ENCODE peak calls at places on chromosomes 16 and 17, in five cellular contexts. B, W, E, Z and R are unnamed samples.

GRCh38 chr16:87065781-87066694 is 251.2 kb downstream of the C16orf95 start:
- DNase-seq in W (no peak), B (no peak), Z (no peak), E (no peak), R (no peak)

GRCh38 chr16:24729967-24730815 is 740 bp downstream of the TNRC6A start:
- DNase-seq in W (no peak), Z (no peak), E (peak; percentile 76), B (peak; percentile 51), R (no peak)

GRCh38 chr17:62791235-62792121 is 16.6 kb downstream of the MARCHF10 start:
- DNase-seq in W (no peak), B (no peak), E (no peak), Z (no peak), R (no peak)

GRCh38 chr17:17580662-17581470 is 10.6 kb downstream of the PEMT start:
- DNase-seq in W (peak; percentile 77), Z (no peak), B (no peak), E (no peak), R (no peak)

GRCh38 chr17:81523139-81524062 is 4.8 kb upstream of the FSCN2 start:
- DNase-seq in W (peak; percentile 77), E (peak; percentile 69), B (peak; percentile 92), Z (no peak), R (peak; percentile 74)

GRCh38 chr17:83200231-83200699 is 120.9 kb downstream of the METRNL start:
- DNase-seq in B (no peak), W (no peak), Z (no peak), E (no peak), R (no peak)

GRCh38 chr16:4157376-4157825 is 41.2 kb upstream of the ADCY9 start:
- DNase-seq in Z (no peak), B (no peak), W (peak; percentile 82), E (no peak), R (no peak)

GRCh38 chr17:65292430-65292829 is 155.3 kb downstream of the RGS9 start:
- DNase-seq in W (no peak), B (no peak), Z (no peak), E (no peak), R (no peak)

GRCh38 chr17:71171270-71171669 is 949.5 kb upstream of the SOX9 start:
- DNase-seq in E (no peak), W (no peak), Z (no peak), B (no peak), R (no peak)

GRCh38 chr16:85716016-85716679 is 27.4 kb upstream of the GINS2 start:
- DNase-seq in E (no peak), Z (no peak), B (peak; percentile 46), W (no peak), R (no peak)

GRCh38 chr16:81703177-81704155 is 75.6 kb upstream of the PLCG2 start:
- DNase-seq in B (peak; percentile 28), W (no peak), Z (no peak), E (no peak), R (no peak)
- H3K4me2 ChIP-seq in B (no peak overlapping the region), W (no peak overlapping the region), Z (no peak overlapping the region), E (no peak overlapping the region), R (no peak overlapping the region)

DNA sequence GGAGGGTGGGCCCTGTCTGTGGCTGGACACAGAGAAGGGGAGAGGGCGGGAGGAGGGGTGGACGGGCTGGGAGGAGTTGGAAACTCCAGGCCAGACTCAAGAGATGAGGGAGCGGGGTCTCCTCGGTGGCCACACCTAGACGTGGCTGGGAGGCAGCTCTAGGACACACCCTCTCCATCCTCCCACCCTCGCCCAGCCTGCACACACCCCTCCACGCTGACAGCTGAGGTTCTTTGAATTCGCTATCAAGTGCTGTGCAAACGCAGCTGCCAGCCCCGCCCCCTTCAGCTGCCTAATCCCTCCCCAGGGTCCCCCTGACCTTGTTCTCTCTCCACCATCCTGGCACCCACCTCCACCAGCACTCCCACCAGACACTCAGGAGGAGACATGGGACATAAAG is 48.7 kb downstream of the DNAH17 start:
- DNase-seq in B (no peak), W (no peak), E (peak; percentile 54), Z (no peak), R (no peak)
- TF ChIP-seq CREB1 in B (no peak), W (no peak), E (no peak), Z (no peak), R (no peak)

DNA sequence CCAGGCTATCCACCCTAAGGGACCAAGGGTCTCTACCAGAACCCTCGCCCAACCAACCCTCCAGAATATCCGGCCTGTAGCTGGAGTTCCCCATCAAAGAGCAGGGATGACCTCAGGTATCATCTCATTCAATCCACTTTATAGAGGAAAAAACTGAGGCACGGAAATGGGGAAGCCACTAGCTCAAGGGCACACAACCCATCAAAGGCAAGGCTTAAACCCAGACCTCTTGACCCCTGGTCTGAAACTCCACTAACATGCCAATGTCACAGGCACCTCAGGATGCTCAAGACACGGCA is 1.6 kb downstream of the TBC1D10B start:
- DNase-seq in Z (no peak), E (no peak), W (no peak), B (no peak), R (no peak)
- TF ChIP-seq POLR2AphosphoS5 in Z (no peak), E (no peak), W (no peak), B (no peak), R (no peak)

DNA sequence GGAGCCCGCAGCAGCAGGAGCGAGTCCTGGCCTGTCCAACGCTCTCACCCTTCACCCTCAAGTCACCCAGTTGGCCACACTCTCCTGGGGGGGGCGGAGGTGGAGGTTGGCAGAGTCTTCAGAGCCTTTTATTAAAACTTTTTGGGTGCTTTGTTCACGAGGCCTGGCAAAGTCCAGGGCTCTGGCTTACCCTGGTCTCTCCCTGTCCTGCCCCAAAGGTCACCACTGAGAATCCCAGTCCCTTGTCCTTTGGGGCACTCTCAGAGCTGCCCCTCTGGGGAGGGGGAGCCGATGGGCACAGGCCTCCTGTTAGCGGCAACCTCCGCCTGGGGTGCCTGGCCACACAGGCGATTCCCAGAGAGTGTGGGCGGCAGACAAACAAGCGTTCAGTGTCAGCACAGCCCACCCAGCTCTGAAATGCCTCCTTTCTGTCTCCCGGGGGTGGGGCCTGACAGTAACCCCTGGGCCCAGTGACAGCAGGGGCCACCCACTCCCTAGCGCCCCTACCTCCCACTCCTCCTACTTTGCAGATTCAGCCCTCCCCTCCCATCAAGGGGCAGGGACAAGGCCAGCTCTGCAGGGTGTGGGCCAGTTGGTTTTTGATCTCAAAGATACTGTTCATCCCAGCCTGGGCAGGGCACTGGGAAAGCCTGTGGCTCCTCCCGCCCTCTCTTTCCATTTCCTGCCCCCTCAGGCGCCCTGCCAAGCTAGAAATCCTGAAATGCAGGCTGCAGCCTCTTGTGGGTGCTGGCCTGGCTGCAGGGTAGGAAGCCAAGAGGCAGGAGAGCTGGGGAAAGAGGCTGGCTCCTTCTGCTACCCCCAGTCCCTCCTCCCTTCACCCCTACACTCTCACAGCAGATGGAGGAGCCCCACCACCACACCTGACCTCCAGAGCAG is 36.6 kb upstream of the EMP2 start:
- DNase-seq in E (no peak), Z (no peak), W (peak; percentile 96), B (peak; percentile 61), R (peak; percentile 63)
- H3K4me2 ChIP-seq in E (no peak overlapping the region), Z (no peak overlapping the region), W (peak overlapping the region; percentile 89), B (peak overlapping the region; percentile 78), R (peak overlapping the region; percentile 54)

DNA sequence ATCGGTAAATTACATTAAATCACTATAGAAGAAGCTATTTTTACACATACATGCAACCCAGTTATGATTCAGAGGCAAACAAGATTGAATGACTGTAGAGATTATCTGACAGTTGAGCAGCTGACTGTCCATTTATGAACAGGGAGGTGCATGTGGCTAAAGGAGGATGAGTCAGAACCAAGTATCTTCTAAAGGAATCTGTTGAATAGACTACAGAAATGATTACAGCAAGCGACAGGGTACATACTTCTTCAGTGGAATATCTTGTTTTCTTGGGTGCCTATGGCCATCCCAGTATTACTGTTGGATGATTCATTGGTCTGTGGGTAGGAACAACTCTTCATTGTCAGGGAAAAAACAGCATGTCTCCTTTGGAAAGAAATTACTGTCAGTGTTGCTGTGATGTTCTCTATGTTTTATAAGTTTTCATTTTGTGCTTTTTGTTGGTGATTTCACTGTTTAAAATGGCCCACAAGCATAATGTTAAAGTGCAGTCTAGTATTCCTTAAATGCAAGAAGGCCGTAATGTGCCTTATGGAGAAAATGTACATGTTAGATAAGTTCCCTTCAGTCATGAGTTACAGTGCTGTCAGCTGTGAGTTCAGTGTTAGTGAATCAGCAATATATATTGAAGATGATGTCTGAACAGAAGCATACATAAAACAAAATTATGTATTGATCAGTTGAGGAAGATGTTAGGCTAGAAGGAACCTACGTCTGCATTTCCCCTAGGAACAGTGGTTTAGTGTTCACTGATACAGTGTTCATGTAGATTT is 27.0 kb downstream of the CBFB start:
- DNase-seq in E (peak; percentile 39), Z (no peak), W (peak; percentile 29), B (no peak), R (no peak)
- TF ChIP-seq CREB1 in E (no peak), Z (no peak), W (no peak), B (no peak), R (no peak)

DNA sequence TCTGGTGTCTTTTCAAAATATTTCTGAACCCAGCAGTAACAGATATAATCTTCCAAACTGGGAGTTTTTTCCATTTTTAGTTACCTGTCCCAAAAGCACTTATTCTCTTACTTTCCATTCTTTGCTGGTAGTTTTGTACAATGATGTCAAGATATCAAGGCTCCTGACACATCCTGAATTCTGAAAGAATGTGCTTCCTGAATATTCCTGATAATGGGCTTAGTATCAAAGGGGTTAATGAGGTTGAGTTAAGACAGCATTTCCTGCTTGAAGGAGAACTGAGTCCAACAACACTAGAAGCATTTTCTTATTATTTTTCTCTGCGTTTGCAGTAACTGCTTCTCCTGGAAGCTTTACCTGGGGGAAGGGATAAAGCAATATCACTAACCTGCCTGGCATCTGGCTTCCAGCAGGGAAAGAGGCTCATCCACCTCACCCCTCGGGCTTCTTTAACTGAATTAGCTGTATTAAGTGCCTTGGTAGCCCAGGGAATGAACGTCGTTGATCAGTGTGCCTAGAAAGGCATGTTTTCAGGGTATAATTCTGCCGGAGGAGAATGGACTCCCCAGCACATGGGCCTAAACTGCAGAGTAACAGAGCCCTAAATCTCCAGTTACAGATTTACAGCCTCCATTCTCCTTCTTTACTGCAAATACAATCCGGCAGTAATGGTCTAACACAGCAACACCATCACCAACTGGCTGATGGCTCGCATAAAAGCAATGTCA is 134.4 kb downstream of the SNX11 start:
- DNase-seq in E (no peak), Z (no peak), B (no peak), W (no peak), R (no peak)
- TF ChIP-seq POLR2AphosphoS5 in E (no peak), Z (no peak), B (no peak), W (no peak), R (no peak)

DNA sequence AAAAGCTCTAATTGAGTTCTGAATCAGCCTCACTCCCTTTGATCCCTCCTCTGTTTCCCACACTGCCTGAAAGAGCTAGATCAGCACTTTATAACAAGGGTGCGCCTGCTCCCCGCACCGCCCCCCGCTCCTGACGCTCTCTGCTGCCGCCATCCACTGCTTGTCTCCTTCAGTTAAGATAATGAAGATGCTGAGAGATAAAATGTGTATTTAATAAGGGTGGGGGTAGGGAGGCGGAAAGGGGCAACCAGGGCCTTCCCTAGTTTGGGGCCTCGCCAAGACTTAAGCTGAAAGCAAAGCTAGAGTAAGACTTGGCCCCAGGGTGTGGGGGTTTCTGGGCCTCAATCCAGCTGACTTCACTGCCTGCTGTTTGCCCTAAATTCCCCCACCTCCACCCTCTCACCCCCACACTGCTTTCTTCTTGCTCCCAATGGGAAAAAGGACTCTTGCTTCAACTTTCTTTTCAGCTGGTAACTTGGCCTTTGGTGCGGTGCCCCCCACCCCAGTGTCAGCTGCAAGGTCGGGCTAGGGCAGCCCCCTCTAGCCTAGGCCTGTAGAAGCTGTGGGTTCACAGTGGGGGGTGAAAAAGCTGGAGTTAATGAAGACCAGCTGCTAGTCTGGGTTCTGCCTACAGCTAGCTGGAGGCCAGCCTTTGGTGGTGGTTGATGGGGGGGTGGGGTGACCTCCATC is 1.8 kb upstream of the RARA start:
- DNase-seq in W (no peak), E (no peak), B (peak; percentile 70), Z (no peak), R (no peak)
- H3K4me2 ChIP-seq in W (peak overlapping the region; percentile 28), E (peak overlapping the region; percentile 38), B (peak overlapping the region; percentile 91), Z (no peak overlapping the region), R (peak overlapping the region; percentile 44)